ENCODE peak calls at places on chromosomes 7 and 10, in nine cellular contexts. D is astrocyte of the spinal cord, A is esophagus muscularis mucosa, V is pancreas, R is AG04450, W is A549, Q is spleen, T is breast epithelium, S is mammary epithelial cell. B is an unnamed sample.

GRCh38 chr10:26227786-26228185 is 11.2 kb downstream of the GAD2 start:
- DNase-seq in T (no peak), R (no peak), D (no peak), Q (no peak), V (no peak), A (no peak), W (no peak), S (no peak), B (no peak)

GRCh38 chr7:127850195-127850594 is 181.0 kb downstream of the LRRC4 start:
- DNase-seq in T (no peak), W (no peak), V (no peak), S (no peak), D (peak), A (no peak), Q (no peak), R (no peak), B (no peak)

GRCh38 chr10:12156367-12157123 is 27.1 kb downstream of the SEC61A2 start:
- DNase-seq in R (no peak), S (no peak), V (no peak), W (no peak), T (no peak), Q (no peak), A (no peak), D (no peak), B (no peak)

GRCh38 chr7:13641699-13642098 is 347.8 kb downstream of the ETV1 start:
- DNase-seq in V (peak), W (no peak), Q (no peak), R (no peak), S (no peak), A (no peak), D (peak), T (no peak), B (peak)

GRCh38 chr10:46255696-46256355 is 31.0 kb upstream of the ANTXRL start:
- DNase-seq in Q (peak), T (peak), W (peak), D (no peak), S (peak), R (no peak), A (peak), V (peak), B (peak)

GRCh38 chr10:49285232-49285631 is 13.7 kb upstream of the C10orf71 start:
- DNase-seq in A (no peak), S (peak), T (no peak), D (no peak), Q (no peak), R (no peak), W (no peak), V (no peak), B (no peak)

GRCh38 chr7:151439855-151440798 is at the start of gene CRYGN:
- DNase-seq in R (no peak), T (no peak), W (no peak), V (no peak), S (no peak), A (no peak), D (no peak), Q (peak), B (no peak)

GRCh38 chr10:90181251-90181691 is 479.9 kb downstream of the KIF20B start:
- DNase-seq in W (no peak), A (no peak), D (no peak), V (no peak), Q (no peak), T (no peak), S (no peak), R (no peak), B (no peak)

GRCh38 chr7:42745357-42746022 is 166.4 kb downstream of the C7orf25 start:
- DNase-seq in R (no peak), V (no peak), S (no peak), T (no peak), A (no peak), W (peak), Q (no peak), D (no peak), B (no peak)

GRCh38 chr7:30974605-30975256 is 11.0 kb downstream of the GHRHR start:
- DNase-seq in S (peak), V (peak), Q (no peak), R (no peak), A (no peak), T (no peak), D (peak), W (peak), B (peak)

GRCh38 chr7:132343196-132343595 is 233.1 kb downstream of the PLXNA4 start:
- DNase-seq in V (no peak), Q (no peak), A (no peak), D (no peak), W (no peak), R (no peak), S (no peak), T (no peak), B (no peak)

GRCh38 chr10:9305018-9305655 is 1250.6 kb downstream of the GATA3 start:
- DNase-seq in A (no peak), Q (no peak), D (peak), S (no peak), T (no peak), W (no peak), V (no peak), R (no peak), B (peak)

GRCh38 chr10:59945991-59946390 is 39.6 kb upstream of the CCDC6 start:
- DNase-seq in S (no peak), T (no peak), Q (no peak), A (no peak), R (no peak), D (no peak), V (no peak), W (no peak), B (no peak)

GRCh38 chr7:151626422-151627115 is 106.9 kb upstream of the RHEB start:
- DNase-seq in V (peak), Q (no peak), A (no peak), S (peak), D (peak), T (peak), W (peak), R (no peak), B (peak)

GRCh38 chr7:28346972-28347371 is 65.3 kb upstream of the CREB5 start:
- DNase-seq in D (no peak), V (no peak), W (no peak), Q (no peak), S (no peak), A (no peak), T (no peak), R (no peak), B (no peak)

GRCh38 chr10:107165007-107165406 is 501 bp upstream of the SORCS1 start:
- DNase-seq in T (no peak), A (no peak), W (no peak), R (no peak), V (no peak), Q (no peak), S (no peak), D (no peak), B (no peak)

GRCh38 chr7:116512524-116513188 is 12.2 kb upstream of the CAV1 start:
- DNase-seq in R (no peak), T (no peak), D (no peak), Q (no peak), A (no peak), V (no peak), S (peak), W (no peak), B (no peak)

GRCh38 chr10:72340510-72340895 is 14.2 kb downstream of the DNAJB12 start:
- DNase-seq in D (peak), T (no peak), W (peak), Q (peak), S (no peak), R (no peak), A (no peak), V (peak), B (no peak)

GRCh38 chr10:124448696-124449169 is 1.1 kb downstream of the NKX1-2 start:
- DNase-seq in S (no peak), V (no peak), A (no peak), Q (no peak), D (no peak), W (no peak), R (no peak), T (no peak), B (no peak)

GRCh38 chr7:898460-898854 is 22.1 kb downstream of the GET4 start:
- DNase-seq in D (no peak), A (no peak), V (no peak), S (no peak), R (no peak), T (no peak), W (no peak), Q (no peak), B (no peak)

GRCh38 chr7:157550300-157551275 is 213.8 kb downstream of the DNAJB6 start:
- DNase-seq in S (no peak), T (no peak), Q (peak), R (no peak), A (no peak), V (no peak), D (no peak), W (no peak), B (no peak)

GRCh38 chr7:117970806-117971205 is 97.6 kb upstream of the CTTNBP2 start:
- DNase-seq in Q (no peak), W (no peak), D (no peak), T (no peak), R (no peak), S (no peak), V (no peak), A (no peak), B (no peak)

GRCh38 chr10:78470267-78471103 is 436.8 kb downstream of the RPS24 start:
- DNase-seq in D (no peak), W (no peak), R (no peak), A (peak), V (no peak), S (no peak), T (no peak), Q (no peak), B (no peak)

GRCh38 chr10:44467900-44468299 is 83.0 kb upstream of the CXCL12 start:
- DNase-seq in R (no peak), T (no peak), D (no peak), W (no peak), A (no peak), V (no peak), S (no peak), Q (no peak), B (no peak)

GRCh38 chr10:114869500-114869899 is 47.9 kb downstream of the FHIP2A start:
- DNase-seq in S (peak), D (peak), V (no peak), T (no peak), Q (no peak), W (no peak), A (no peak), R (no peak), B (no peak)

GRCh38 chr7:4882742-4883351 is 669 bp downstream of the RADIL start:
- DNase-seq in T (no peak), R (no peak), D (no peak), Q (no peak), A (no peak), S (no peak), W (peak), V (no peak), B (no peak)

GRCh38 chr10:3107426-3107961 is 40.1 kb downstream of the PFKP start:
- DNase-seq in A (peak), W (peak), V (peak), D (peak), S (peak), T (peak), R (peak), Q (no peak), B (no peak)

GRCh38 chr7:55100172-55100961 is 81.5 kb downstream of the EGFR start:
- DNase-seq in S (no peak), R (no peak), D (no peak), A (peak), V (peak), T (no peak), W (no peak), Q (no peak), B (no peak)
- H3K4me3 ChIP-seq in S (no peak), R (no peak), D (no peak), A (no peak), V (no peak), T (no peak), W (no peak), Q (no peak), B (no peak)

GRCh38 chr10:8056891-8057331 is 2.4 kb downstream of the GATA3 start:
- DNase-seq in V (no peak), W (no peak), D (no peak), T (no peak), R (no peak), Q (no peak), A (no peak), S (peak), B (no peak)
- TF ChIP-seq CTCF in V (no peak), W (no peak), D (no peak), T (no peak), R (no peak), Q (no peak), A (no peak), S (no peak), B (no peak)

GRCh38 chr10:17215782-17216122 is 12.3 kb upstream of the VIM start:
- DNase-seq in R (no peak), A (no peak), T (no peak), S (no peak), Q (no peak), W (no peak), D (no peak), V (no peak), B (no peak)
- H3K4me3 ChIP-seq in R (no peak), A (no peak), T (no peak), S (no peak), Q (no peak), W (no peak), D (no peak), V (no peak), B (no peak)

DNA sequence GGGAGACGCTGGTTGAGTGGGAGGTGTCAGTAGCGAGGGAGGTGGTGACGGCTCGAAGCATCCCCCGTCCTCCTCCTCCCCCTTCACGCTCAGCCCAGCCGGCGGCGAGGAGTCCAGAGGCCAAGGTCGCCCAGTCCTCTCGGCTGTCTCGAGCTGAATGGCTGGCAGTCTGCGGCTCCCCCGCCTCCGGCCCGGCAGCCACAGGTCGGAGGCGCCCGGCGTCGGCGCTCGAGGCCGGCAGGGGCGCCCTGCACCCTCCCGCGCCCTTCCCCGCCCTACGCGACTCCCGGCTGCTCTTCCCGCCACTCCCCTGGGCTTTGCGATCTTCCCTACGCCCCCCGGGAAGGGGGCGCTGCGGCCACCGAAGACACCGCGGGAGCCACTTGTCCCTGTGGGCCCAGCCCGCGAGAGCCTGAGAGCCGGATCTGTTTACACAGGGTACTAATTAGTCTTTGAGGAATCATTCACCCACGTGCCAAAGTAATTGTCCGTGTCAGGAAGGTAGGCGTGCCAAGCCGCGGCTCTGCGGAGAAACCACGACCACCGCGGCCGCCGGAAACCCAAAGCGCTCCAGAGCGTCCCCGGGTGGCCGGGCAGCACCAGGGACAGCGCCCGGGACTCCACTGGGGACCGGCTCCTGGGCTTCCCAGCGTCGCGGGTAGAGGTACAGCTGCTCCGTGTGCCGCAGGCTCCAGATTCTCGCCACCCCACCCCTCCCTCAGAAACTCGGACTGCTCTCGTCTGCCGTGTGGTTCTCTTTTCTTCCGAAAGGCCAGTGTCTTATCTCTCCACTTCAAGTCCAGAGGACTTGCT is at the start of gene NXPH1:
- DNase-seq in S (no peak), Q (peak), A (no peak), W (peak), D (no peak), R (no peak), V (peak), T (no peak), B (no peak)
- TF ChIP-seq CTCF in S (no peak), Q (no peak), A (no peak), W (no peak), D (no peak), R (no peak), V (no peak), T (no peak), B (no peak)

GRCh38 chr7:143901360-143901709 is 641 bp downstream of the TCAF1 start:
- DNase-seq in Q (peak), V (no peak), D (peak), T (peak), W (peak), R (no peak), A (no peak), S (no peak), B (no peak)

GRCh38 chr7:143896667-143897066 is 5.3 kb downstream of the TCAF1 start:
- DNase-seq in S (no peak), D (no peak), A (no peak), R (no peak), V (no peak), W (no peak), Q (no peak), T (no peak), B (no peak)

GRCh38 chr7:143901710-143902587 is at the start of gene TCAF1:
- DNase-seq in R (peak), A (peak), T (peak), V (peak), Q (peak), D (peak), S (peak), W (peak), B (peak)

GRCh38 chr7:143898810-143899209 is 3.2 kb downstream of the TCAF1 start:
- DNase-seq in A (no peak), V (no peak), W (no peak), S (no peak), D (no peak), T (no peak), R (no peak), Q (no peak), B (no peak)

GRCh38 chr7:143900230-143900766 is 1.7 kb downstream of the TCAF1 start:
- DNase-seq in S (peak), A (no peak), Q (no peak), D (peak), V (no peak), R (no peak), T (no peak), W (no peak), B (no peak)
- H3K4me3 ChIP-seq in S (peak), A (peak), Q (no peak), D (peak), V (no peak), R (peak), T (peak), W (peak), B (peak)

GRCh38 chr7:77349141-77349540 is 67.0 kb downstream of the GSAP start:
- DNase-seq in W (no peak), R (no peak), A (peak), D (peak), Q (no peak), V (no peak), T (no peak), S (no peak), B (no peak)
- TF ChIP-seq CTCF in W (no peak), R (no peak), A (no peak), D (no peak), Q (no peak), V (no peak), T (no peak), S (no peak), B (no peak)

DNA sequence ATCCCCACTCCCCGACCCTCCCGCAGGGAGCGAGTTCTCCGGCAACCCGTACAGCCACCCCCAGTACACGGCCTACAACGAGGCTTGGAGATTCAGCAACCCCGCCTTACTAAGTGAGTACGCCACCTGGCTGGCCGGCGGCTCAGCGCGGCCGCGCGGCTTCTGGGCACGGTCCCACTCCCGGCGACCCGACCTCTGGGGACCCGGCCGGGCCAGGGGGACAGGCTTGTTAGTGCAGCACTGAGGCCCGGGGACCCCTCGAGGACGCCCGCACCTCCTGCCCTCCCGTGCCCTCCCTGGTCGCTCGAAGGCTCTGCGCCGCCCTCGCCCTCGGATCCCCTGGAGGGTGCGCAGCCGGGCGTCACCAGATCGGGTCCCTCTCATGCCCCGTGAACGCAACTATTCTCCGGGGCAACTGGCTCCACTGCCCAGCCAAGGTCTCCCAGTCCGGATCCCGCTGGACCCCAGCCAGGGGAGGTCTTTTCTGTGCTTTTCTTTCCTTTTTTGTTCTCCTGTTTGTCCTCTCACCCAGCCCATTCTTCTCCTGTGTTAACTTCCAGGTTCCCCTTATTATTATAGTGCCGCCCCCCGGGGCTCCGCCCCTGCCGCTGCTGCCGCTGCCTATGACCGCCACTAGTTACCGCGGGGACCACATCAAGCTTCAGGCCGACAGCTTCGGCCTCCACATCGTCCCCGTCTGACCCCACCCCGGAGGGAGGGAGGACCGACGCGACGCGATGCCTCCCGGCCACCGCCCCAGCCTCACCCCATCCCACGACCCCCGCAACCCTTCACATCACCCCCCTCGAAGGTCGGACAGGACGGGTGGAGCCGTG is 81.8 kb downstream of the PAX2 start:
- DNase-seq in Q (peak), D (no peak), A (no peak), R (no peak), W (peak), T (no peak), V (peak), S (peak), B (no peak)
- H3K4me3 ChIP-seq in Q (peak), D (no peak), A (peak), R (no peak), W (peak), T (peak), V (peak), S (no peak), B (peak)

GRCh38 chr7:80247144-80247543 is 112.5 kb downstream of the GNAI1 start:
- DNase-seq in V (no peak), S (no peak), R (no peak), A (no peak), T (no peak), W (no peak), Q (no peak), D (no peak), B (no peak)
- TF ChIP-seq CTCF in V (no peak), S (no peak), R (no peak), A (no peak), T (no peak), W (no peak), Q (no peak), D (no peak), B (no peak)

B was measured in LNCaP clone FGC.